ENCODE peak calls at places on chromosomes 3 and 15, in five cellular contexts. O is PC-9, R is upper lobe of right lung, V is heart right ventricle, M is foreskin fibroblast. S is an unnamed sample.

GRCh38 chr3:11430207-11430606 is 158.0 kb downstream of the ATG7 start:
- DNase-seq in R (no peak), M (no peak), O (no peak), V (no peak), S (no peak)

GRCh38 chr3:143331336-143331735 is 211.8 kb downstream of the CHST2 start:
- DNase-seq in V (no peak), M (peak), O (no peak), R (no peak), S (no peak)

GRCh38 chr3:60972599-60972998 is 278.7 kb downstream of the FHIT start:
- DNase-seq in R (no peak), V (no peak), O (no peak), M (no peak), S (no peak)

GRCh38 chr3:72538070-72538745 is 310.0 kb downstream of the SHQ1 start:
- DNase-seq in M (no peak), V (no peak), O (no peak), R (no peak), S (no peak)

GRCh38 chr3:124860599-124860998 is 26.6 kb downstream of the ITGB5 start:
- DNase-seq in O (peak), V (peak), R (no peak), M (peak), S (peak)

GRCh38 chr3:60669636-60670035 is 581.6 kb downstream of the FHIT start:
- DNase-seq in V (no peak), M (no peak), R (no peak), O (no peak), S (no peak)

GRCh38 chr3:72065236-72065635 is 280.3 kb upstream of the PROK2 start:
- DNase-seq in O (no peak), V (no peak), R (no peak), M (no peak), S (no peak)

GRCh38 chr3:29420106-29420505 is 139.2 kb downstream of the RBMS3 start:
- DNase-seq in O (no peak), R (no peak), M (no peak), V (no peak), S (no peak)

GRCh38 chr15:32855942-32856341 is 138.1 kb downstream of the GREM1 start:
- DNase-seq in O (peak), M (peak), R (no peak), V (peak), S (peak)

GRCh38 chr3:59446775-59447465 is 397.1 kb upstream of the CFAP20DC start:
- DNase-seq in R (no peak), M (no peak), V (no peak), O (no peak), S (peak)

GRCh38 chr15:83118291-83118827 is 10.9 kb downstream of the TM6SF1 start:
- DNase-seq in R (no peak), V (no peak), M (no peak), O (no peak), S (no peak)

GRCh38 chr3:86229086-86229774 is 761.7 kb downstream of the VGLL3 start:
- DNase-seq in R (no peak), V (no peak), O (no peak), M (no peak), S (no peak)

GRCh38 chr3:79543618-79544017 is 224.2 kb downstream of the ROBO1 start:
- DNase-seq in R (no peak), V (no peak), M (no peak), O (no peak), S (no peak)

GRCh38 chr15:69609176-69609575 is 156.6 kb downstream of the RPLP1 start:
- DNase-seq in O (peak), M (no peak), V (no peak), R (no peak), S (peak)

GRCh38 chr3:112378989-112379692 is 46.2 kb downstream of the CD200 start:
- DNase-seq in O (no peak), M (peak), V (no peak), R (no peak), S (peak)

GRCh38 chr3:46490338-46491084 is 7.3 kb upstream of the RTP3 start:
- DNase-seq in V (no peak), M (no peak), R (no peak), O (no peak), S (peak)

GRCh38 chr3:197308591-197308990 is 10.2 kb upstream of the DLG1 start:
- DNase-seq in R (no peak), O (no peak), M (peak), V (no peak), S (peak)

GRCh38 chr3:110940074-110940473 is 131.5 kb upstream of the NECTIN3 start:
- DNase-seq in R (no peak), V (no peak), O (no peak), M (no peak), S (no peak)

GRCh38 chr3:17160597-17160996 is 275.8 kb downstream of the PLCL2 start:
- DNase-seq in R (no peak), O (no peak), M (no peak), V (no peak), S (no peak)

GRCh38 chr15:68412218-68412617 is 19.7 kb downstream of the ITGA11 start:
- DNase-seq in V (no peak), R (no peak), M (no peak), O (no peak), S (no peak)

GRCh38 chr15:65336767-65337435 is 32.4 kb downstream of the RNU5B-1 start:
- DNase-seq in O (no peak), M (no peak), R (no peak), V (no peak), S (no peak)

GRCh38 chr3:139653582-139653981 is 24.2 kb downstream of the NMNAT3 start:
- DNase-seq in M (no peak), R (no peak), O (no peak), V (no peak), S (no peak)

GRCh38 chr3:53711387-53711786 is 134.8 kb downstream of the CHDH start:
- DNase-seq in O (no peak), R (no peak), V (no peak), M (no peak), S (no peak)

GRCh38 chr15:101539492-101539891 is 50.0 kb upstream of the PCSK6 start:
- DNase-seq in R (no peak), O (no peak), V (no peak), M (no peak), S (no peak)

GRCh38 chr3:108552267-108553159 is 36.7 kb downstream of the CIP2A start:
- DNase-seq in M (peak), O (no peak), R (no peak), V (peak), S (peak)

GRCh38 chr3:18080198-18080689 is 337.8 kb upstream of the TBC1D5 start:
- DNase-seq in M (peak), R (no peak), V (no peak), O (no peak), S (peak)

GRCh38 chr3:64595253-64595694 is 92.5 kb downstream of the ADAMTS9 start:
- DNase-seq in M (peak), O (no peak), V (peak), R (no peak), S (peak)

GRCh38 chr3:139339219-139339906 is 4.5 kb upstream of the MRPS22 start:
- DNase-seq in V (no peak), M (peak), O (no peak), R (no peak), S (peak)

GRCh38 chr3:110736332-110736731 is 335.3 kb upstream of the NECTIN3 start:
- DNase-seq in V (no peak), O (no peak), R (no peak), M (no peak), S (no peak)

GRCh38 chr15:71469393-71469792 is 341.0 kb upstream of the NR2E3 start:
- DNase-seq in O (no peak), V (no peak), R (no peak), M (peak), S (peak)

GRCh38 chr15:92636401-92636949 is 19.1 kb downstream of the FAM174B start:
- DNase-seq in O (no peak), M (no peak), R (no peak), V (peak), S (no peak)

GRCh38 chr15:95326689-95327525 is 1003.6 kb upstream of the NR2F2 start:
- DNase-seq in R (no peak), O (no peak), M (no peak), V (no peak), S (no peak)

GRCh38 chr3:52456800-52457183 is 1.4 kb downstream of the NISCH start:
- DNase-seq in M (no peak), R (no peak), O (no peak), V (no peak), S (no peak)

GRCh38 chr15:40333922-40334492 is 6.7 kb downstream of the CCDC9B start:
- DNase-seq in O (no peak), M (no peak), V (peak), R (peak), S (peak)

GRCh38 chr3:171267089-171267488 is 193.1 kb downstream of the TNIK start:
- DNase-seq in M (no peak), O (no peak), R (no peak), V (no peak), S (no peak)

GRCh38 chr3:116863270-116863770 is 153.7 kb downstream of the TUSC7 start:
- DNase-seq in V (no peak), O (no peak), M (no peak), R (no peak), S (no peak)

GRCh38 chr3:116863842-116864626 is 154.5 kb downstream of the TUSC7 start:
- DNase-seq in V (no peak), O (no peak), R (no peak), M (peak), S (peak)

DNA sequence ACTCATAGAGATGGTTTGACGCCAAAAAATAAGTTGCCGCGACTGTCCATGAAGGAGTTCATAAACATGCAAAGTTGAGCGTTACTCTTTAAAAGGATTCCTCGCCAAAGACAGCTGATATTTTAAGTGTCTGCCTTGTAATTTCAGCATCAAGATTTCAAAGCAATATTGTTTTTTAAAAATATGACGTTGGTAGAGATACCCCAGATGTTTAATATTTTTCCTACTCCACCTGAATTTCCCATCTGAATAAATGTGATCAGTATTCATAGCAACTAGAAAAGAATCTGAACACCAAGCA is 155.0 kb downstream of the TUSC7 start:
- DNase-seq in O (no peak), V (no peak), R (no peak), M (no peak), S (no peak)
- H3K4me3 ChIP-seq in O (no peak), V (no peak), R (peak), M (peak), S (no peak)

DNA sequence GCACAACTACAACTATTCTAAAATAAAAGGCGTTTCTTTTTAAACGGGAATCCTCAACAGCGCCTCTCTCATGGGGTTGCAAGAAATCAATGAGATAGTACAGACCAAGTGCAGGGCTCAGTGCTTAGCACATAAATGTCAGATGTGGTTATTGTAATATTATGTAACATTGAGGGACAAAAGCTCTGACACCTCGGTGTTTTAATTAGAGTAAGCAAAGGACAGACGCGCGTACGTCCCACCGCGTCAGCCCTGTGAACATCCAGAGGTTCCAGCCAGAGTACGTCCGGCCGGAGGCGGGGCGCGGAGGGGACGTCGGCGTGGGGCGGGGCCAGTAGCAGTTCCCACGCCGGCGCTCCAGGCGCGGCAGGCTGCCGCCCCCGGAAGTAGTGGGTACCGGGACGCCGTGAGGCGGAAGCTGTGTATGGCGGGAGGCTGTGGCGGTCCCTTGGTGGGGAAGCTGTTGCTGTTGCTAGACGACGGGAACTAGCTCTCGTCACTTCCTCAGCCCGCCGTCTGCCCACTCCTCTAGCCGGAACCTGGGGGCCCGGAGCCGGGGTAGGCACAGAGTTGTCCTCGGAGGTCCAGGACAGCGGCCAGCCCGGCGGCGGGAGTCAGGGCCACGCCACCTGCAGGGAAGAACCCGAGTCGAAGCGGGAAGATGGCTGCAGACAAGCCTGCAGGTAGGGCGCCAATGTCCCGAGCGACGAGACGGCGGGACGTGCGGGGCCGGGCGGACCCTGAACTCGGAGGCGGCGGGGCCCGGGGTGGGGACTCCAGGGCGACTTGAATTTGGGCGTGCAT is at the start of gene CNOT10:
- DNase-seq in M (peak), O (peak), V (peak), R (peak), S (peak)
- TF ChIP-seq CTCF in M (peak), O (no peak), V (no peak), R (peak), S (no peak)

GRCh38 chr15:82108489-82109078 is 62.8 kb upstream of the MEX3B start:
- DNase-seq in O (peak), M (no peak), R (peak), V (peak), S (peak)

GRCh38 chr15:82110144-82110543 is 64.3 kb upstream of the MEX3B start:
- DNase-seq in V (no peak), R (no peak), M (no peak), O (no peak), S (no peak)

GRCh38 chr15:82114660-82115059 is 68.8 kb upstream of the MEX3B start:
- DNase-seq in V (no peak), M (no peak), O (no peak), R (no peak), S (no peak)

GRCh38 chr15:82113116-82113715 is 67.4 kb upstream of the MEX3B start:
- DNase-seq in R (no peak), V (no peak), O (no peak), M (no peak), S (no peak)

DNA sequence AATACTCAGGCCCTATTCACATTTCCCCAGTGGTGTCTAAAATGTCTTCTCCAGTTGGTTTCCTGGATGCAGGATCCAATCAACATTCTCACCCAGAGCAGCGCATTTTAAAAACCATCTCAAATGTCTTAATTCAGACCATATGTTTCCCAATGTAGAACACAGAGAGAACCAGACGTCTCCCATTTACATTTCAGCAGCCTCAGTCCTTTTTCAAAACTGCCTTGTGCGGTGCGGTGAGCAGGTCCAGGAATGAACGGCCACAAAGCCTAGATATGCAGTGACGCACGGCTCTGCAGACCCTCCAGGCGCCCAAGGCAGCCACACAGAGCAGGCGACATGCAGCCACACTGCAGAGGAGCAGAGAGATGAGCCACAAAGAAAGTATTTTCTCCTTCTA is 66.1 kb upstream of the MEX3B start:
- DNase-seq in M (peak), O (no peak), R (no peak), V (no peak), S (no peak)
- H3K4me3 ChIP-seq in M (no peak), O (no peak), R (no peak), V (no peak), S (no peak)

DNA sequence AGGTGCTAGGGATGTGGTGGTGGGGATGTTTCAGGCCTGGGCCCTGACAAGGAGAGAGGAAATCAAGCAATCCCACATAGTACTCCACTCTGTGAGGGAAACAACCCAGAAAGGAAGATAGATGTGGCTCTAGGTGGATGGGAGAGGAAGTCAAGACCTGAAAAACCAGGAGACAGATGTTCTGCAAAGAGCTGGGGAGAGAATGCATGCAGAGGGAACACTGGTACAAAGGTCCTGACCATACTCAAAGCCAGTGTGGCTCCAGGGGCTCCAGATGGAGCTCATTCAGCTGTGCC is 15.7 kb upstream of the VILL start:
- DNase-seq in V (no peak), M (no peak), O (no peak), R (no peak), S (no peak)
- TF ChIP-seq CTCF in V (no peak), M (no peak), O (peak), R (no peak), S (no peak)

DNA sequence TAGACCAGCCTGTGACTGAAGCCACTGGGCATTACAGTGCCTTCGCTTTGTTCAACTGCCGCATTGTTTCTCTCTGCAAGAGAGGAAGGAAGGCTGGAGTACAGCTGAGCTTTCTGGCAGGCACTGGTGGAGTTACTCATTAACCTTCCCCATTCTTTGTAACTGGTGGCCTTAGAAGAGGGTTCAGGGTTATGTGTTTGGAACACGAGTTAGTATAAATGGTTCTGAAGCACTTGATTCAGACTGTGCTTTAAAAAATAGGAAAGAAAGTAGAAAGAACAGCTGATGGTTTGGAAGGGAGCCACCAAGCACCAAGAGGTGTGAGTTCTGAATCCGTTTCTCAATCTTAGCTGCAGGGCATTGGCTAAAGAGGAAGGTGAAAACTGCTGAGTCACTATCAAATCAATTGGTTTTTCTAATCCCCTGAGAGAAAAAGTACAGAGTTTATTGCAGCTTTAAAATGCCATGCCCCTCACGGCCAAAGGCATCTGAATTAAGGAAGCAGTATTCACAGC is 3.7 kb downstream of the HGD start:
- DNase-seq in M (peak), R (no peak), O (peak), V (peak), S (peak)
- H3K4me3 ChIP-seq in M (peak), R (no peak), O (peak), V (no peak), S (peak)

GRCh38 chr3:137026701-137027100 is 68.9 kb downstream of the IL20RB start:
- DNase-seq in O (no peak), R (no peak), V (no peak), M (no peak), S (no peak)
- TF ChIP-seq CTCF in O (no peak), R (no peak), V (no peak), M (no peak), S (no peak)

S was measured in fibroblast of the aortic adventitia.